ENCODE peak calls at places on chromosomes 3 and 15, in four cellular contexts. L is mammary epithelial cell, P is SK-N-SH, I is H9. A is an unnamed sample.

GRCh38 chr15:42203891-42204290 is 4.2 kb downstream of the VPS39 start:
- DNase-seq in L (no peak), P (no peak), I (no peak), A (no peak)

GRCh38 chr15:52256930-52257733 is 38.5 kb downstream of the MYO5C start:
- DNase-seq in L (no peak), P (no peak), I (no peak), A (peak; percentile 32)

GRCh38 chr15:68377766-68378165 is 54.2 kb downstream of the ITGA11 start:
- DNase-seq in L (no peak), P (no peak), I (no peak), A (no peak)

GRCh38 chr3:156750874-156751245 is 75.3 kb upstream of the LEKR1 start:
- DNase-seq in L (peak; percentile 38), P (no peak), I (no peak), A (peak; percentile 84)

GRCh38 chr3:117526485-117527079 is 817.0 kb downstream of the TUSC7 start:
- DNase-seq in L (peak; percentile 0), P (no peak), I (no peak), A (peak; percentile 27)

GRCh38 chr15:52783929-52784798 is 6.0 kb downstream of the ONECUT1 start:
- DNase-seq in L (no peak), P (peak; percentile 81), I (peak; percentile 80), A (peak; percentile 79)

GRCh38 chr3:20128378-20128777 is 57.6 kb downstream of the SGO1 start:
- DNase-seq in L (no peak), P (no peak), I (no peak), A (no peak)

GRCh38 chr15:85690546-85691226 is 104.0 kb downstream of the KLHL25 start:
- DNase-seq in L (no peak), P (no peak), I (no peak), A (no peak)

GRCh38 chr3:18076301-18076700 is 333.9 kb upstream of the TBC1D5 start:
- DNase-seq in L (no peak), P (no peak), I (no peak), A (peak; percentile 77)

GRCh38 chr3:125589743-125590142 is 5.6 kb downstream of the OSBPL11 start:
- DNase-seq in L (no peak), P (no peak), I (no peak), A (no peak)

GRCh38 chr15:36734366-36734765 is 154.9 kb downstream of the CDIN1 start:
- DNase-seq in L (no peak), P (no peak), I (no peak), A (no peak)

GRCh38 chr3:132228923-132229322 is 88.3 kb upstream of the ACP3 start:
- DNase-seq in L (peak; percentile 51), P (no peak), I (no peak), A (no peak)

GRCh38 chr3:2876362-2876761 is 233.8 kb downstream of the IL5RA start:
- DNase-seq in L (no peak), P (no peak), I (no peak), A (no peak)

GRCh38 chr3:5427938-5428337 is 240.4 kb downstream of the EDEM1 start:
- DNase-seq in L (no peak), P (no peak), I (no peak), A (no peak)

GRCh38 chr3:5430701-5431100 is 243.2 kb downstream of the EDEM1 start:
- DNase-seq in L (no peak), P (no peak), I (no peak), A (no peak)

GRCh38 chr3:5429517-5429890 is 242.0 kb downstream of the EDEM1 start:
- DNase-seq in L (no peak), P (no peak), I (no peak), A (no peak)

GRCh38 chr3:5427021-5427420 is 239.5 kb downstream of the EDEM1 start:
- DNase-seq in L (no peak), P (no peak), I (no peak), A (no peak)

DNA sequence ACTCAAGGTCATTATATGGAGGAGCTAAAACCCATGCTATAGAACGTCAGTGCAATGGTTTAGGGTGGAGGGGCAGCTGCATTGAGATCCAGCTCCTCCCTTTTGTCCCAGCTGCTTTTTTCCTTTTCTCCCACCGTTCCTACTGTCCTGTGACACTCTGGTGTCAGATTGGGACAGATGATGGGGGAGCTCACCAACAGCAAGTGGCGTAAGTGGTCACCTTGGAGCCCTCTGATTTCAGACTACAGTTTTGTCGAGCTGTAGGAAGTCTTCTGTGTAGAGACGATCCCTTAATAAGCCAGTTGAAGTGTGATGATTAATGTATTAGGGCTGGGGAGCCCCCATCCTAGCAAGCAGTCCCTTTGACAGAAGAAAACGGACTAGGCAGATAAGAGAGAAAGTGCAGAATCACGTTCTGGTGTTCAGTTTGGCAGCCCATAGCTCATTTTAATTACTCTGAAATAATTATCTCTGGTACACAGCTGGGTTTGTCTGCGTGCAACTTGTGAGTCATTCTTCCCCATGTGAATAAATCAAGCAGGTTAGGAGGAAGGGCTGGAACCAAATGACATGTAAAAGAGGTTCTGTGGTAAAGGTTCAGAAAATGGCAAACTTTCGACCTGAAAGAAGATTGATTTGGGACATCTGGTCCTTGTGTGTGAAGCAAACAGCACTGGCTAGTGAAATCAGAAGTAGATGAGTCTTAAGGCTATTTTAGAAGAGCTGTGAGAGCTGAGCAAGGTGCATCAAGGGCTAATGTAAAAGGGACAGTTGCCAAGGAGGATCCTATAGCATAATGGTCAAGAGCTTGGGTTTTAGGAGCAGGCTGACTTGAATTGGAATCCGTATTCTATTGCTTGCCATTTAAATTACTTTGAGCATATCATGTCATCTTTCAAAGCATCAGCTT is 241.4 kb downstream of the EDEM1 start:
- DNase-seq in L (no peak), P (no peak), I (no peak), A (no peak)
- H3K9ac ChIP-seq in L (no peak overlapping the region), P (no peak overlapping the region), I (no peak overlapping the region), A (no peak overlapping the region)

DNA sequence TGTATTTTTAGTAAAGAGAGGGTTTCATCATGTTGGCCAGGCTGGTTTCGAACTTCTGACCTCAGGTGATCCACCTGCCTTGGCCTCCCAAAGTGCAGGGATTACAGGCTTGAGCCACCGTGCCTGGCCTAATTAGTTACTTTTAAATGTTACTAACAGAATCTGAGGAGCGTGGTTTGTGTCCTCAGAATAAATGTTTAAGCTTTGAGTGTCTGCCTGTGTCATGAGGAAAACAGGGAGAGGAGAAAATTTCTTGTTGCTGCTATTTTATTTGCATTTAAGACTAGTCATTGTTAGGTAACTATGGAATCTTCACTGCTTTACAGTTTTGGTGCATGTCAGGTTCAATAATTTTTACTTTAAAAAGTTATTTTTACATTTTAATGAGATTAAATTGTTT is 68.8 kb downstream of the TCF12 start:
- DNase-seq in L (no peak), P (no peak), I (no peak), A (no peak)
- H3K9ac ChIP-seq in L (no peak overlapping the region), P (no peak overlapping the region), I (no peak overlapping the region), A (no peak overlapping the region)

GRCh38 chr15:96314508-96314907 is 16.0 kb upstream of the NR2F2 start:
- DNase-seq in L (no peak), P (no peak), I (no peak), A (no peak)

GRCh38 chr15:96312641-96313335 is 17.7 kb upstream of the NR2F2 start:
- DNase-seq in L (peak; percentile 94), P (no peak), I (no peak), A (peak; percentile 1)

GRCh38 chr15:96321422-96322391 is 8.8 kb upstream of the NR2F2 start:
- DNase-seq in L (no peak), P (no peak), I (peak; percentile 45), A (peak; percentile 21)

GRCh38 chr15:96320703-96321421 is 9.6 kb upstream of the NR2F2 start:
- DNase-seq in L (no peak), P (no peak), I (peak; percentile 32), A (peak; percentile 22)

GRCh38 chr15:96316953-96317629 is 13.4 kb upstream of the NR2F2 start:
- DNase-seq in L (no peak), P (no peak), I (no peak), A (peak; percentile 15)
- H3K9ac ChIP-seq in L (no peak overlapping the region), P (no peak overlapping the region), I (no peak overlapping the region), A (no peak overlapping the region)

GRCh38 chr3:141798455-141798854 is 35.2 kb downstream of the GRK7 start:
- DNase-seq in L (no peak), P (no peak), I (no peak), A (no peak)

GRCh38 chr3:141795719-141796435 is 32.7 kb downstream of the GRK7 start:
- DNase-seq in L (no peak), P (peak; percentile 42), I (no peak), A (no peak)

GRCh38 chr3:141796436-141797166 is 33.4 kb downstream of the GRK7 start:
- DNase-seq in L (no peak), P (no peak), I (no peak), A (peak; percentile 8)

GRCh38 chr3:141797167-141797773 is 34.1 kb downstream of the GRK7 start:
- DNase-seq in L (no peak), P (no peak), I (peak; percentile 85), A (peak; percentile 95)

DNA sequence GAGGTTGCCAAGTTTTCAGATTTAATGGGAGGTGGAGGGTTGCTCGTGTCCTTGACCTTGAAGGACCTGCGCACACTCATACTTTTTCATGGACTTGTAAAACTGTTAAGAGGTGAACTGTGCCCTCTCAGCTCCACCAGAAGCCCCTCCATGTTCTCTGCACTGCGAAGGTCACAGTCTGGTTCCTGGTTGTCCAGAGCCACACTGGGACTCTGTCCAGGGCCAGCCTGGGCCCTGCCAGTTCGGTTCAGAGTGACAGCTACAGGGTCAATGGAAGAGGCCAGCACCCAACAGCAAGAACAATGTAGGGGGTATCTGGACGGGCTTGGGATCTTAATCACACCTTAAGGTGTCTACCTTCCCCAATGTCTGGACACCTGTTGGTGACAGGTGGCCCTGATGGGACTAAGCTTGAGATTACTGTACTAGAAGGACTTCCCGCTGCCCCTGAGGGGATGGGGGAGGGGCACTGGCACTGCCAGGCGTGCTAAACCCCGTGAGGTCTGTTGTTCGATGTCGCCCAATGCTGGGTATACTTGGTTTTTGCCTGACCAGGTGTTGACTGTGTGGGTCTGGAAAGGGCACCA is 34.7 kb downstream of the GRK7 start:
- DNase-seq in L (no peak), P (no peak), I (no peak), A (peak; percentile 11)
- H3K9ac ChIP-seq in L (no peak overlapping the region), P (no peak overlapping the region), I (no peak overlapping the region), A (peak overlapping the region; percentile 82)

GRCh38 chr3:101574388-101575156 is 592 bp downstream of the PCNP start:
- DNase-seq in L (no peak), P (no peak), I (peak; percentile 48), A (peak; percentile 71)

GRCh38 chr3:101573449-101574387 is at the start of gene PCNP:
- DNase-seq in L (peak; percentile 99), P (peak; percentile 92), I (peak; percentile 98), A (peak; percentile 100)

GRCh38 chr3:101577276-101577675 is 3.3 kb downstream of the PCNP start:
- DNase-seq in L (no peak), P (no peak), I (no peak), A (no peak)
- H3K9ac ChIP-seq in L (no peak overlapping the region), P (no peak overlapping the region), I (no peak overlapping the region), A (no peak overlapping the region)

GRCh38 chr3:32106929-32107362 is 526 bp downstream of the GPD1L start:
- DNase-seq in L (no peak), P (no peak), I (no peak), A (no peak)
- H3K9ac ChIP-seq in L (no peak overlapping the region), P (no peak overlapping the region), I (no peak overlapping the region), A (peak overlapping the region; percentile 68)

A was measured in mesendoderm.